ENCODE peak calls at places on chromosomes 2 and 18, in four cellular contexts. H is K562, D is HepG2, T is GM12878. X is an unnamed sample.

GRCh38 chr18:69838003-69838402 is 109.7 kb downstream of the CD226 start:
- DNase-seq in H (no peak), D (no peak), T (no peak), X (no peak)

GRCh38 chr2:161030260-161031063 is 129.8 kb upstream of the TANK start:
- DNase-seq in H (no peak), D (peak), T (no peak), X (no peak)

GRCh38 chr2:64751286-64752260 is 97.9 kb upstream of the SERTAD2 start:
- DNase-seq in H (peak), D (peak), T (no peak), X (peak)

GRCh38 chr18:67410671-67411070 is 105.8 kb downstream of the DSEL start:
- DNase-seq in H (no peak), D (no peak), T (no peak), X (no peak)

GRCh38 chr2:125979886-125980285 is 676.1 kb upstream of the GYPC start:
- DNase-seq in H (no peak), D (no peak), T (no peak), X (no peak)

GRCh38 chr18:10040287-10041011 is 126.6 kb downstream of the VAPA start:
- DNase-seq in H (no peak), D (no peak), T (no peak), X (no peak)

GRCh38 chr2:152407204-152407721 is 72.3 kb downstream of the FMNL2 start:
- DNase-seq in H (peak), D (no peak), T (peak), X (peak)

GRCh38 chr2:240401308-240401707 is 34.2 kb upstream of the GPC1 start:
- DNase-seq in H (no peak), D (no peak), T (no peak), X (no peak)

GRCh38 chr18:35580748-35581534 is 599 bp upstream of the GALNT1 start:
- DNase-seq in H (peak), D (peak), T (no peak), X (peak)

GRCh38 chr2:69036926-69037325 is 23.9 kb downstream of the ANTXR1 start:
- DNase-seq in H (no peak), D (no peak), T (no peak), X (no peak)

GRCh38 chr2:45089554-45090261 is 80.5 kb upstream of the SIX2 start:
- DNase-seq in H (no peak), D (no peak), T (no peak), X (no peak)

GRCh38 chr2:17583166-17583565 is 42.7 kb downstream of the VSNL1 start:
- DNase-seq in H (no peak), D (no peak), T (no peak), X (no peak)

GRCh38 chr2:12548906-12549305 is 167.8 kb upstream of the TRIB2 start:
- DNase-seq in H (no peak), D (no peak), T (no peak), X (no peak)

GRCh38 chr2:49033394-49033793 is 120.9 kb downstream of the FSHR start:
- DNase-seq in H (no peak), D (no peak), T (no peak), X (no peak)

GRCh38 chr2:47214990-47215389 is 59.9 kb upstream of the STPG4 start:
- DNase-seq in H (no peak), D (no peak), T (no peak), X (no peak)

GRCh38 chr2:67286981-67287759 is 110.0 kb upstream of the ETAA1 start:
- DNase-seq in H (no peak), D (no peak), T (no peak), X (no peak)

GRCh38 chr2:226701052-226701451 is 98.6 kb downstream of the IRS1 start:
- DNase-seq in H (no peak), D (no peak), T (no peak), X (no peak)

GRCh38 chr2:238083919-238084318 is 16.2 kb upstream of the ESPNL start:
- DNase-seq in H (no peak), D (no peak), T (no peak), X (no peak)

GRCh38 chr2:152200562-152201465 is 25.3 kb upstream of the STAM2 start:
- DNase-seq in H (peak), D (peak), T (no peak), X (peak)

GRCh38 chr18:3179430-3180089 is 40.2 kb downstream of the MYOM1 start:
- DNase-seq in H (peak), D (no peak), T (peak), X (no peak)

GRCh38 chr2:20169796-20170467 is 55.0 kb downstream of the SDC1 start:
- DNase-seq in H (no peak), D (no peak), T (no peak), X (no peak)

GRCh38 chr18:28439870-28440269 is 262.9 kb upstream of the CDH2 start:
- DNase-seq in H (no peak), D (no peak), T (no peak), X (no peak)

GRCh38 chr18:45688834-45689233 is 35.1 kb upstream of the SLC14A1 start:
- DNase-seq in H (no peak), D (no peak), T (no peak), X (no peak)

GRCh38 chr18:63410792-63411191 is 11.5 kb downstream of the VPS4B start:
- DNase-seq in H (no peak), D (peak), T (no peak), X (no peak)

GRCh38 chr2:174794851-174795374 is 30.6 kb upstream of the CHRNA1 start:
- DNase-seq in H (no peak), D (no peak), T (no peak), X (no peak)

GRCh38 chr18:6355789-6356589 is 58.7 kb downstream of the L3MBTL4 start:
- DNase-seq in H (no peak), D (no peak), T (no peak), X (no peak)

GRCh38 chr18:57649536-57650495 is 28.2 kb upstream of the NARS1 start:
- DNase-seq in H (no peak), D (no peak), T (peak), X (no peak)

GRCh38 chr2:202780514-202781021 is 91.0 kb downstream of the ICA1L start:
- DNase-seq in H (no peak), D (no peak), T (peak), X (no peak)

GRCh38 chr2:20521682-20522189 is 74.9 kb downstream of the RHOB start:
- DNase-seq in H (no peak), D (no peak), T (no peak), X (no peak)

GRCh38 chr2:27265536-27265870 is 2.7 kb upstream of the SLC30A3 start:
- DNase-seq in H (no peak), D (no peak), T (no peak), X (no peak)

GRCh38 chr2:191486584-191487320 is 191.2 kb upstream of the NABP1 start:
- DNase-seq in H (no peak), D (no peak), T (no peak), X (peak)

GRCh38 chr2:74690571-74690970 is 36.5 kb downstream of the SEMA4F start:
- DNase-seq in H (peak), D (peak), T (peak), X (peak)

GRCh38 chr2:23021311-23022120 is 363.5 kb upstream of the KLHL29 start:
- DNase-seq in H (no peak), D (no peak), T (no peak), X (no peak)

GRCh38 chr2:166411473-166412230 is 35.9 kb upstream of the SCN9A start:
- DNase-seq in H (no peak), D (no peak), T (no peak), X (no peak)

GRCh38 chr2:47509250-47509649 is 106.3 kb downstream of the MSH2 start:
- DNase-seq in H (no peak), D (no peak), T (no peak), X (no peak)

GRCh38 chr18:47944972-47945843 is 14.7 kb upstream of the SMAD2 start:
- DNase-seq in H (peak), D (peak), T (no peak), X (no peak)

GRCh38 chr18:44835555-44836156 is 155.0 kb downstream of the SETBP1 start:
- DNase-seq in H (no peak), D (no peak), T (no peak), X (no peak)

GRCh38 chr2:12493031-12493513 is 223.7 kb upstream of the TRIB2 start:
- DNase-seq in H (peak), D (no peak), T (no peak), X (no peak)

GRCh38 chr2:23460228-23460627 is 75.2 kb downstream of the KLHL29 start:
- DNase-seq in H (peak), D (no peak), T (no peak), X (no peak)

GRCh38 chr2:11412449-11412810 is 53.5 kb downstream of the E2F6 start:
- DNase-seq in H (no peak), D (no peak), T (no peak), X (no peak)

GRCh38 chr2:11411244-11411643 is 54.7 kb downstream of the E2F6 start:
- DNase-seq in H (no peak), D (no peak), T (no peak), X (no peak)

GRCh38 chr2:11410101-11410500 is 55.9 kb downstream of the E2F6 start:
- DNase-seq in H (no peak), D (no peak), T (no peak), X (no peak)

GRCh38 chr2:11409184-11409959 is 56.6 kb downstream of the E2F6 start:
- DNase-seq in H (peak), D (no peak), T (no peak), X (no peak)

DNA sequence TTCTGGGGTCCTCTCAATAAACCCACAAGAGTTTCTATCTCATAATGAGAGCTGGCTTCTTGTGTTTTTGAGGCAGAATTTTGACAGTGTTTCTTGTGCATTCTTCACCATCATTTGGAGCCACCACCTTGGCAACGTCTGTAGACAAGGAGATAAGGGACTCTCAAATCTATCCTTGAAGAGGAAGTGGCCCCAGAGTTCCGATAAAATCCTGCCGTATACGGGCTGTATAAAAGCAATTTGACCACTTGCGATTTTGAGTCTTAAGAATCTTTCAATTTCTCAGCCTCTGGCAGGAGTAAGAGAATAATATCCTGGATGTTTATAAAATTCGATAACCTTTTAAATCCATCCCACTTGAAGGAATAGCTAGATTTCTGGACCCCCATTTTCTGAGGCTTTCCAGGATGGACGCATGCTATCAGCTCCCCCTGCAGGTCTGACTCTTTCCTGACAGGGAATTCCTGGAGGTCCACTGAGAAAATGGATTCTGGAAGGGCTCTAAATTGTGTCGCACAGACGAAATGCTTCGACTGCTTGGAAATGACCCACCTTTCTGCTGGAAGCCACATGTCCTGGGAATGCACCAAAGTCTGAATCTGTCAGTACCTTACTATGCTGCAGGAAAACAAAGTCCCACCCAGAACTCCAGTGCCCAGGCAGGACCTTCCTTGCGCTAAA is 54.1 kb downstream of the E2F6 start:
- DNase-seq in H (peak), D (peak), T (no peak), X (peak)
- TF ChIP-seq BHLHE40 in H (no peak), D (no peak), T (no peak), X (no peak)

GRCh38 chr2:205700331-205701132 is 18.2 kb downstream of the NRP2 start:
- DNase-seq in H (no peak), D (peak), T (no peak), X (no peak)
- TF ChIP-seq TARDBP in H (no peak), D (no peak), T (no peak), X (no peak)

DNA sequence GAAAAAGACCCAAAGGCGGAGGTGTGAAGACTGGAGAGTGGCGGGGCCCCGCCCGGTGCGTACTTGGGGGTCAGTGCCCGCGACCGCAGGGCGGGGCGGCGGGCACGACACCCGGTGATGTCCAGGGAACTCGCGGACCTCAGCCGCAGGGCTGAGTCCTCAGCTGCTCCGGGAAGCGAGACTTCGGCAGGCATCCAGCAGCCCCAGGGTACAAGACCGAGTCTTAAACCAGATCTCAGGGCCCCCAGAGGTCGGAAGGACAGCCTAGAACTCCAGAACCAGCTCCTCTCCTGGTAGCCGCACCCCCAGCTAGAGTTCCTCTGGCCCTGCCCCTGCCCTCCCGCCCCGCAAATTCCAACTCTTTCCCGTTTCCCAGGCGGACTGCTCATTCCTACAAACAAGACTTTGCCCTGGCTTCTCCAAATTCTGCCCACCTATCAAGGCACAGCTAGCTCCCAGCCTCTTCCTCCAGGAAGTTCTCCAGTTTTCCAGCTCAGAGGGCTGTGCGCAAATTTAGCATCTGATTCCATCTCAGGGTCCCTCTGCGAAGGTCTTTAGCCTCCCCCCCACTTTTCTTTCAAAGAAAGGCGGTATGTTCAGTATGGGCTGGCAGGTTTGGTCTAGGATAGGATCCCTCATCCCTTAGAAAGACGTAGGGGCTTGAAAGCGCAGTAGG is 26.0 kb upstream of the NOTO start:
- DNase-seq in H (no peak), D (peak), T (no peak), X (no peak)
- TF ChIP-seq BHLHE40 in H (no peak), D (no peak), T (no peak), X (no peak)

GRCh38 chr2:88560619-88561307 is 66.5 kb downstream of the EIF2AK3 start:
- DNase-seq in H (no peak), D (no peak), T (no peak), X (no peak)

GRCh38 chr2:88556026-88556425 is 71.2 kb downstream of the EIF2AK3 start:
- DNase-seq in H (no peak), D (no peak), T (no peak), X (no peak)

GRCh38 chr2:88561646-88562388 is 65.4 kb downstream of the EIF2AK3 start:
- DNase-seq in H (no peak), D (no peak), T (no peak), X (no peak)

GRCh38 chr2:88554189-88554588 is 73.1 kb downstream of the EIF2AK3 start:
- DNase-seq in H (peak), D (no peak), T (no peak), X (peak)

GRCh38 chr2:88557290-88557689 is 70.0 kb downstream of the EIF2AK3 start:
- DNase-seq in H (no peak), D (no peak), T (no peak), X (no peak)
- TF ChIP-seq TARDBP in H (no peak), D (no peak), T (no peak), X (no peak)

GRCh38 chr2:181656450-181657261 is at the start of gene CERKL:
- DNase-seq in H (no peak), D (no peak), T (no peak), X (peak)
- TF ChIP-seq BHLHE40 in H (no peak), D (no peak), T (no peak), X (no peak)

DNA sequence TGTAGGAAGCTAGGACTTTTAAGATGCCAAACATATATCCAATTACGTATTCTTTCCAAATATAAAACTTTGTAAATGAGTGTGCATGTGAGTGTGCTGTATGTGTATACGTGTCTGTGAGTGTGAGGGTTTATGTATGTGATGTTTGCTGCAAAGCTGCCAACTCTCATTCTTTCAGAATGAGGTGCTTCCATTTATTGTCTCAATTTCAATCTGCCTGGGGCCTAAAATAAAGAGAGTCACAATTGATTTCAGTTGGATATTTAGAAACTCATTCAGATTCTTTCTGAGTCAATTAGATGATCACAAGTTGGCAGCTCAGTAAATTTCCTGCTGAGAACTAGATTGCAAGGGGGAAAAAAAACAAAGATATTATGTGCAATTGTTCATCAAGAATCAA is 621.3 kb upstream of the ACVR2A start:
- DNase-seq in H (no peak), D (no peak), T (no peak), X (no peak)
- TF ChIP-seq TARDBP in H (no peak), D (no peak), T (no peak), X (no peak)

X was measured in HEK293T.